ENCODE peak calls at places on chromosomes 16 and 17, in four cellular contexts. One of them, this sample, is unnamed.
A peak's percentile ranks its signal among the peaks of the same experiment; 100 is the strongest.

GRCh38 chr17:60077672-60078519 is 825 bp downstream of the HEATR6 start:
- DNase-seq in HCT116: no peak
- DNase-seq in K562: no peak
- DNase-seq in Panc1: no peak
- DNase-seq in this sample: no peak

GRCh38 chr16:57133101-57133500 is 40.7 kb downstream of the CPNE2 start:
- DNase-seq in K562: no peak
- DNase-seq in Panc1: no peak
- DNase-seq in HCT116: no peak
- DNase-seq in this sample: no peak

GRCh38 chr17:45364531-45365390 is 47.9 kb upstream of the MAP3K14 start:
- DNase-seq in K562: no peak
- DNase-seq in Panc1: no peak
- DNase-seq in HCT116: no peak
- DNase-seq in this sample: no peak

GRCh38 chr17:44998646-44999045 is 30.5 kb upstream of the C1QL1 start:
- DNase-seq in K562: no peak
- DNase-seq in Panc1: no peak
- DNase-seq in HCT116: no peak
- DNase-seq in this sample: no peak

GRCh38 chr17:4972322-4972721 is 4.7 kb upstream of the SPAG7 start:
- DNase-seq in Panc1: no peak
- DNase-seq in K562: no peak
- DNase-seq in HCT116: no peak
- DNase-seq in this sample: no peak

GRCh38 chr16:71311553-71312158 is 22.5 kb upstream of the CMTR2 start:
- DNase-seq in K562: peak; percentile 53
- DNase-seq in Panc1: peak; percentile 12
- DNase-seq in HCT116: no peak
- DNase-seq in this sample: peak; percentile 54

GRCh38 chr17:75334723-75335122 is 45.5 kb upstream of the SLC25A19 start:
- DNase-seq in K562: no peak
- DNase-seq in HCT116: no peak
- DNase-seq in Panc1: no peak
- DNase-seq in this sample: no peak

GRCh38 chr16:70252355-70252988 is 732 bp upstream of the EXOSC6 start:
- DNase-seq in Panc1: no peak
- DNase-seq in K562: peak; percentile 62
- DNase-seq in HCT116: no peak
- DNase-seq in this sample: no peak

GRCh38 chr17:31608659-31609254 is 217.3 kb downstream of the RAB11FIP4 start:
- DNase-seq in K562: no peak
- DNase-seq in Panc1: no peak
- DNase-seq in HCT116: no peak
- DNase-seq in this sample: no peak

GRCh38 chr16:64952177-64952576 is 169.7 kb downstream of the CDH11 start:
- DNase-seq in HCT116: no peak
- DNase-seq in K562: no peak
- DNase-seq in Panc1: no peak
- DNase-seq in this sample: no peak

GRCh38 chr16:590165-590874 is 454 bp downstream of the RAB40C start:
- DNase-seq in HCT116: no peak
- DNase-seq in K562: peak; percentile 40
- DNase-seq in Panc1: no peak
- DNase-seq in this sample: no peak

GRCh38 chr17:30021708-30022317 is 80.4 kb downstream of the EFCAB5 start:
- DNase-seq in HCT116: peak; percentile 37
- DNase-seq in Panc1: peak; percentile 28
- DNase-seq in K562: peak; percentile 39
- DNase-seq in this sample: peak; percentile 34

GRCh38 chr16:88070341-88070740 is 119.1 kb downstream of the BANP start:
- DNase-seq in HCT116: no peak
- DNase-seq in Panc1: no peak
- DNase-seq in K562: no peak
- DNase-seq in this sample: no peak

GRCh38 chr16:13036600-13036999 is 135.2 kb downstream of the SHISA9 start:
- DNase-seq in Panc1: no peak
- DNase-seq in K562: peak; percentile 33
- DNase-seq in HCT116: no peak
- DNase-seq in this sample: peak; percentile 43

GRCh38 chr17:44693609-44694008 is 4.0 kb upstream of the CCDC43 start:
- DNase-seq in Panc1: no peak
- DNase-seq in K562: no peak
- DNase-seq in HCT116: no peak
- DNase-seq in this sample: no peak

GRCh38 chr16:14486520-14487303 is 143.3 kb downstream of the PARN start:
- DNase-seq in K562: peak; percentile 85
- DNase-seq in HCT116: peak; percentile 57
- DNase-seq in Panc1: no peak
- DNase-seq in this sample: peak; percentile 98

GRCh38 chr16:83936581-83937165 is 16.4 kb upstream of the OSGIN1 start:
- DNase-seq in K562: no peak
- DNase-seq in HCT116: no peak
- DNase-seq in Panc1: no peak
- DNase-seq in this sample: no peak

GRCh38 chr17:78432226-78432894 is 53.9 kb downstream of the PGS1 start:
- DNase-seq in Panc1: no peak
- DNase-seq in HCT116: no peak
- DNase-seq in K562: no peak
- DNase-seq in this sample: no peak

DNA sequence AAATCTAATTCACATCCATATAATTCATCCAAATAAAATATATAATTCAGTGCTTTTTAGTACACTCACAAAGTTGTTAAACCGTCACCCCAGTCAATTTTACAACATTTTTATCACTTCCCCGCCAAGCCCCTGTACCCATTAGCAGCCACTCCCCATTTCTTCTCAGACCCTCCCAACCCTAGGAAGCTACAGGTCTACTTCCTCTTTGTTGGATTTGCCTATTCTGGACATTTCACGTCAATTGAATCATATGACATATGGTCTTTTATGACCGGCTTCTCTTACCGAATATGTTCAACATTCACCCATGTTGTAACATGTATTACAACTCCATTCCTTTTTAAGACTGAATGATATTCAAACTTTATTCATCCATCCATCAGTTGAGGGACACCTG is 19.9 kb upstream of the MLKL start:
- DNase-seq in HCT116: no peak
- DNase-seq in Panc1: no peak
- DNase-seq in K562: no peak
- DNase-seq in this sample: no peak
- TF ChIP-seq TCF7L2 in HCT116: no peak
- TF ChIP-seq TCF7L2 in Panc1: no peak
- TF ChIP-seq TCF7L2 in K562: no peak
- TF ChIP-seq TCF7L2 in this sample: no peak

GRCh38 chr17:79610151-79610645 is 653 bp downstream of the RBFOX3 start:
- DNase-seq in K562: no peak
- DNase-seq in HCT116: no peak
- DNase-seq in Panc1: no peak
- DNase-seq in this sample: no peak
- TF ChIP-seq TCF7L2 in K562: no peak
- TF ChIP-seq TCF7L2 in HCT116: no peak
- TF ChIP-seq TCF7L2 in Panc1: no peak
- TF ChIP-seq TCF7L2 in this sample: no peak

GRCh38 chr17:68255731-68256538 is 8.1 kb downstream of the AMZ2 start:
- DNase-seq in HCT116: no peak
- DNase-seq in K562: no peak
- DNase-seq in Panc1: no peak
- DNase-seq in this sample: peak; percentile 40

GRCh38 chr17:68260051-68260762 is 12.4 kb downstream of the AMZ2 start:
- DNase-seq in Panc1: no peak
- DNase-seq in HCT116: no peak
- DNase-seq in K562: no peak
- DNase-seq in this sample: no peak

GRCh38 chr17:68257924-68258323 is 10.1 kb downstream of the AMZ2 start:
- DNase-seq in K562: no peak
- DNase-seq in Panc1: no peak
- DNase-seq in HCT116: no peak
- DNase-seq in this sample: no peak

GRCh38 chr17:68248886-68249872 is 1.3 kb downstream of the AMZ2 start:
- DNase-seq in HCT116: no peak
- DNase-seq in Panc1: no peak
- DNase-seq in K562: no peak
- DNase-seq in this sample: no peak

GRCh38 chr17:68255151-68255550 is 7.3 kb downstream of the AMZ2 start:
- DNase-seq in K562: no peak
- DNase-seq in HCT116: no peak
- DNase-seq in Panc1: no peak
- DNase-seq in this sample: no peak
- TF ChIP-seq TCF7L2 in K562: no peak
- TF ChIP-seq TCF7L2 in HCT116: no peak
- TF ChIP-seq TCF7L2 in Panc1: no peak
- TF ChIP-seq TCF7L2 in this sample: no peak

GRCh38 chr17:2789700-2790099 is 6.5 kb upstream of the RAP1GAP2 start:
- DNase-seq in K562: no peak
- DNase-seq in HCT116: no peak
- DNase-seq in Panc1: no peak
- DNase-seq in this sample: no peak

GRCh38 chr17:2795412-2796163 is 650 bp upstream of the RAP1GAP2 start:
- DNase-seq in K562: no peak
- DNase-seq in Panc1: no peak
- DNase-seq in HCT116: no peak
- DNase-seq in this sample: no peak

GRCh38 chr17:2796164-2797140 is at the start of gene RAP1GAP2:
- DNase-seq in K562: peak; percentile 48
- DNase-seq in Panc1: no peak
- DNase-seq in HCT116: no peak
- DNase-seq in this sample: no peak

GRCh38 chr17:2794116-2794803 is 2.0 kb upstream of the RAP1GAP2 start:
- DNase-seq in HCT116: no peak
- DNase-seq in Panc1: no peak
- DNase-seq in K562: no peak
- DNase-seq in this sample: no peak

GRCh38 chr17:2792541-2793169 is 3.6 kb upstream of the RAP1GAP2 start:
- DNase-seq in HCT116: no peak
- DNase-seq in K562: no peak
- DNase-seq in Panc1: no peak
- DNase-seq in this sample: no peak
- TF ChIP-seq TCF7L2 in HCT116: no peak
- TF ChIP-seq TCF7L2 in K562: no peak
- TF ChIP-seq TCF7L2 in Panc1: no peak
- TF ChIP-seq TCF7L2 in this sample: no peak

This sample was measured in HepG2.